ENCODE peak calls at places on chromosome 19, in ten cellular contexts. One of them, this sample, is unnamed.

GRCh38 chr19:41740415-41741243 is 14.7 kb upstream of the CEACAM6 start:
- DNase-seq in activated naive CD4-positive, alpha-beta T cell treated with Interleukin-2 at 50 U/mL for 16 hours: no peak
- DNase-seq in neural progenitor cell: no peak
- DNase-seq in activated CD4-positive, CD25-positive, alpha-beta regulatory T cell: no peak
- DNase-seq in CD8-positive, alpha-beta memory T cell: no peak
- DNase-seq in hepatic stellate cell: no peak
- DNase-seq in brain pericyte: no peak
- DNase-seq in activated T-cell treated with anti-CD3 and anti-CD28 coated beads, Interleukin-2, amount 50 U/mL, for 72 hours: peak; percentile 20
- DNase-seq in AG20443: no peak
- DNase-seq in GM12865: no peak
- DNase-seq in this sample: no peak

GRCh38 chr19:46862504-46862835 is 1.7 kb downstream of the ARHGAP35 start:
- DNase-seq in activated naive CD4-positive, alpha-beta T cell treated with Interleukin-2 at 50 U/mL for 16 hours: no peak
- DNase-seq in brain pericyte: no peak
- DNase-seq in neural progenitor cell: no peak
- DNase-seq in GM12865: no peak
- DNase-seq in hepatic stellate cell: no peak
- DNase-seq in activated T-cell treated with anti-CD3 and anti-CD28 coated beads, Interleukin-2, amount 50 U/mL, for 72 hours: no peak
- DNase-seq in AG20443: no peak
- DNase-seq in activated CD4-positive, CD25-positive, alpha-beta regulatory T cell: no peak
- DNase-seq in CD8-positive, alpha-beta memory T cell: no peak
- DNase-seq in this sample: no peak

GRCh38 chr19:52961981-52962380 is 700 bp downstream of the ZNF816 start:
- DNase-seq in activated T-cell treated with anti-CD3 and anti-CD28 coated beads, Interleukin-2, amount 50 U/mL, for 72 hours: no peak
- DNase-seq in CD8-positive, alpha-beta memory T cell: no peak
- DNase-seq in neural progenitor cell: peak; percentile 12
- DNase-seq in hepatic stellate cell: no peak
- DNase-seq in activated naive CD4-positive, alpha-beta T cell treated with Interleukin-2 at 50 U/mL for 16 hours: no peak
- DNase-seq in GM12865: no peak
- DNase-seq in AG20443: peak; percentile 8
- DNase-seq in activated CD4-positive, CD25-positive, alpha-beta regulatory T cell: no peak
- DNase-seq in brain pericyte: no peak
- DNase-seq in this sample: no peak

GRCh38 chr19:33391631-33392249 is 18.2 kb downstream of the CEBPG start:
- DNase-seq in AG20443: no peak
- DNase-seq in activated CD4-positive, CD25-positive, alpha-beta regulatory T cell: no peak
- DNase-seq in activated T-cell treated with anti-CD3 and anti-CD28 coated beads, Interleukin-2, amount 50 U/mL, for 72 hours: no peak
- DNase-seq in neural progenitor cell: no peak
- DNase-seq in activated naive CD4-positive, alpha-beta T cell treated with Interleukin-2 at 50 U/mL for 16 hours: no peak
- DNase-seq in CD8-positive, alpha-beta memory T cell: peak; percentile 14
- DNase-seq in GM12865: no peak
- DNase-seq in hepatic stellate cell: no peak
- DNase-seq in brain pericyte: no peak
- DNase-seq in this sample: no peak

GRCh38 chr19:34067861-34068271 is 104.4 kb upstream of the LSM14A start:
- DNase-seq in activated naive CD4-positive, alpha-beta T cell treated with Interleukin-2 at 50 U/mL for 16 hours: no peak
- DNase-seq in neural progenitor cell: no peak
- DNase-seq in hepatic stellate cell: peak; percentile 52
- DNase-seq in brain pericyte: no peak
- DNase-seq in AG20443: peak; percentile 41
- DNase-seq in CD8-positive, alpha-beta memory T cell: no peak
- DNase-seq in activated T-cell treated with anti-CD3 and anti-CD28 coated beads, Interleukin-2, amount 50 U/mL, for 72 hours: no peak
- DNase-seq in GM12865: no peak
- DNase-seq in activated CD4-positive, CD25-positive, alpha-beta regulatory T cell: no peak
- DNase-seq in this sample: no peak

GRCh38 chr19:43759515-43759914 is 4.8 kb upstream of the SMG9 start:
- DNase-seq in activated CD4-positive, CD25-positive, alpha-beta regulatory T cell: no peak
- DNase-seq in activated naive CD4-positive, alpha-beta T cell treated with Interleukin-2 at 50 U/mL for 16 hours: no peak
- DNase-seq in brain pericyte: no peak
- DNase-seq in neural progenitor cell: no peak
- DNase-seq in CD8-positive, alpha-beta memory T cell: no peak
- DNase-seq in AG20443: peak; percentile 66
- DNase-seq in activated T-cell treated with anti-CD3 and anti-CD28 coated beads, Interleukin-2, amount 50 U/mL, for 72 hours: no peak
- DNase-seq in GM12865: peak; percentile 75
- DNase-seq in hepatic stellate cell: no peak
- DNase-seq in this sample: no peak

GRCh38 chr19:1394252-1395193 is 6.8 kb downstream of the GAMT start:
- DNase-seq in hepatic stellate cell: no peak
- DNase-seq in activated naive CD4-positive, alpha-beta T cell treated with Interleukin-2 at 50 U/mL for 16 hours: no peak
- DNase-seq in AG20443: no peak
- DNase-seq in activated T-cell treated with anti-CD3 and anti-CD28 coated beads, Interleukin-2, amount 50 U/mL, for 72 hours: no peak
- DNase-seq in brain pericyte: no peak
- DNase-seq in neural progenitor cell: no peak
- DNase-seq in CD8-positive, alpha-beta memory T cell: no peak
- DNase-seq in GM12865: no peak
- DNase-seq in activated CD4-positive, CD25-positive, alpha-beta regulatory T cell: no peak
- DNase-seq in this sample: no peak

GRCh38 chr19:35213678-35214632 is 14.6 kb downstream of the FAM187B start:
- DNase-seq in neural progenitor cell: no peak
- DNase-seq in activated T-cell treated with anti-CD3 and anti-CD28 coated beads, Interleukin-2, amount 50 U/mL, for 72 hours: peak; percentile 88
- DNase-seq in CD8-positive, alpha-beta memory T cell: peak; percentile 92
- DNase-seq in brain pericyte: no peak
- DNase-seq in AG20443: no peak
- DNase-seq in GM12865: peak; percentile 96
- DNase-seq in activated naive CD4-positive, alpha-beta T cell treated with Interleukin-2 at 50 U/mL for 16 hours: peak; percentile 72
- DNase-seq in activated CD4-positive, CD25-positive, alpha-beta regulatory T cell: peak; percentile 76
- DNase-seq in hepatic stellate cell: peak; percentile 59
- DNase-seq in this sample: peak; percentile 4

GRCh38 chr19:18596752-18597157 is 8.2 kb downstream of the REX1BD start:
- DNase-seq in hepatic stellate cell: no peak
- DNase-seq in GM12865: peak; percentile 18
- DNase-seq in activated CD4-positive, CD25-positive, alpha-beta regulatory T cell: no peak
- DNase-seq in AG20443: no peak
- DNase-seq in brain pericyte: no peak
- DNase-seq in neural progenitor cell: peak; percentile 61
- DNase-seq in activated naive CD4-positive, alpha-beta T cell treated with Interleukin-2 at 50 U/mL for 16 hours: no peak
- DNase-seq in CD8-positive, alpha-beta memory T cell: no peak
- DNase-seq in activated T-cell treated with anti-CD3 and anti-CD28 coated beads, Interleukin-2, amount 50 U/mL, for 72 hours: no peak
- DNase-seq in this sample: no peak

GRCh38 chr19:8545743-8546142 is 31.5 kb downstream of the MYO1F start:
- DNase-seq in AG20443: no peak
- DNase-seq in GM12865: no peak
- DNase-seq in activated naive CD4-positive, alpha-beta T cell treated with Interleukin-2 at 50 U/mL for 16 hours: no peak
- DNase-seq in hepatic stellate cell: no peak
- DNase-seq in activated T-cell treated with anti-CD3 and anti-CD28 coated beads, Interleukin-2, amount 50 U/mL, for 72 hours: no peak
- DNase-seq in neural progenitor cell: no peak
- DNase-seq in brain pericyte: no peak
- DNase-seq in CD8-positive, alpha-beta memory T cell: no peak
- DNase-seq in activated CD4-positive, CD25-positive, alpha-beta regulatory T cell: no peak
- DNase-seq in this sample: no peak

GRCh38 chr19:15508035-15508710 is at the start of gene CYP4F22:
- DNase-seq in AG20443: no peak
- DNase-seq in activated naive CD4-positive, alpha-beta T cell treated with Interleukin-2 at 50 U/mL for 16 hours: peak; percentile 17
- DNase-seq in hepatic stellate cell: no peak
- DNase-seq in GM12865: no peak
- DNase-seq in activated CD4-positive, CD25-positive, alpha-beta regulatory T cell: no peak
- DNase-seq in activated T-cell treated with anti-CD3 and anti-CD28 coated beads, Interleukin-2, amount 50 U/mL, for 72 hours: peak; percentile 33
- DNase-seq in CD8-positive, alpha-beta memory T cell: no peak
- DNase-seq in neural progenitor cell: no peak
- DNase-seq in brain pericyte: no peak
- DNase-seq in this sample: no peak

GRCh38 chr19:32387701-32388392 is 17.7 kb upstream of the DPY19L3 start:
- DNase-seq in hepatic stellate cell: no peak
- DNase-seq in activated naive CD4-positive, alpha-beta T cell treated with Interleukin-2 at 50 U/mL for 16 hours: no peak
- DNase-seq in neural progenitor cell: no peak
- DNase-seq in activated T-cell treated with anti-CD3 and anti-CD28 coated beads, Interleukin-2, amount 50 U/mL, for 72 hours: no peak
- DNase-seq in CD8-positive, alpha-beta memory T cell: no peak
- DNase-seq in GM12865: no peak
- DNase-seq in activated CD4-positive, CD25-positive, alpha-beta regulatory T cell: no peak
- DNase-seq in brain pericyte: no peak
- DNase-seq in AG20443: peak; percentile 76
- DNase-seq in this sample: no peak

GRCh38 chr19:42606660-42607351 is 12.1 kb upstream of the CEACAM8 start:
- DNase-seq in AG20443: peak; percentile 63
- DNase-seq in CD8-positive, alpha-beta memory T cell: peak; percentile 54
- DNase-seq in activated naive CD4-positive, alpha-beta T cell treated with Interleukin-2 at 50 U/mL for 16 hours: peak; percentile 49
- DNase-seq in brain pericyte: no peak
- DNase-seq in hepatic stellate cell: peak; percentile 48
- DNase-seq in neural progenitor cell: peak; percentile 75
- DNase-seq in GM12865: peak; percentile 64
- DNase-seq in activated T-cell treated with anti-CD3 and anti-CD28 coated beads, Interleukin-2, amount 50 U/mL, for 72 hours: peak; percentile 82
- DNase-seq in activated CD4-positive, CD25-positive, alpha-beta regulatory T cell: no peak
- DNase-seq in this sample: no peak

GRCh38 chr19:29188704-29189375 is 24.1 kb downstream of the UQCRFS1 start:
- DNase-seq in AG20443: no peak
- DNase-seq in activated CD4-positive, CD25-positive, alpha-beta regulatory T cell: no peak
- DNase-seq in brain pericyte: no peak
- DNase-seq in CD8-positive, alpha-beta memory T cell: no peak
- DNase-seq in activated naive CD4-positive, alpha-beta T cell treated with Interleukin-2 at 50 U/mL for 16 hours: no peak
- DNase-seq in neural progenitor cell: no peak
- DNase-seq in activated T-cell treated with anti-CD3 and anti-CD28 coated beads, Interleukin-2, amount 50 U/mL, for 72 hours: no peak
- DNase-seq in GM12865: no peak
- DNase-seq in hepatic stellate cell: no peak
- DNase-seq in this sample: no peak

GRCh38 chr19:9917322-9917721 is 19.0 kb downstream of the OLFM2 start:
- DNase-seq in activated naive CD4-positive, alpha-beta T cell treated with Interleukin-2 at 50 U/mL for 16 hours: no peak
- DNase-seq in brain pericyte: no peak
- DNase-seq in CD8-positive, alpha-beta memory T cell: no peak
- DNase-seq in activated CD4-positive, CD25-positive, alpha-beta regulatory T cell: no peak
- DNase-seq in hepatic stellate cell: peak; percentile 93
- DNase-seq in GM12865: peak; percentile 41
- DNase-seq in activated T-cell treated with anti-CD3 and anti-CD28 coated beads, Interleukin-2, amount 50 U/mL, for 72 hours: no peak
- DNase-seq in neural progenitor cell: peak; percentile 71
- DNase-seq in AG20443: peak; percentile 88
- DNase-seq in this sample: no peak

This sample was measured in amniotic stem cell.